ENCODE peak calls at places on chromosomes 2 and 18, in four cellular contexts. B is anterior cingulate cortex; Q is CD8-positive, alpha-beta memory T cell; W is M059J. S is an unnamed sample.
A peak's percentile ranks its signal among the peaks of the same experiment; 100 is the strongest.

GRCh38 chr2:191854385-191855372 is 7.8 kb upstream of the CAVIN2 start:
- DNase-seq in B (no peak), Q (no peak), W (peak; percentile 56), S (no peak)

GRCh38 chr2:97870396-97870843 is 125.3 kb downstream of the TMEM131 start:
- DNase-seq in B (no peak), Q (no peak), W (peak; percentile 98), S (peak; percentile 10)

GRCh38 chr2:30688956-30689401 is 118.3 kb downstream of the CAPN13 start:
- DNase-seq in B (no peak), Q (no peak), W (no peak), S (no peak)

GRCh38 chr18:62452280-62452824 is 70.5 kb upstream of the ZCCHC2 start:
- DNase-seq in B (no peak), Q (no peak), W (no peak), S (no peak)

GRCh38 chr2:143397886-143398614 is 268.8 kb downstream of the ARHGAP15 start:
- DNase-seq in B (no peak), Q (no peak), W (peak; percentile 38), S (no peak)

GRCh38 chr2:205892141-205893064 is 193.6 kb downstream of the INO80D start:
- DNase-seq in B (no peak), Q (no peak), W (peak; percentile 79), S (no peak)

GRCh38 chr2:24399434-24400206 is 39.3 kb upstream of the ITSN2 start:
- DNase-seq in B (no peak), Q (no peak), W (no peak), S (no peak)

GRCh38 chr2:151802315-151802714 is 25.9 kb downstream of the ARL5A start:
- DNase-seq in B (no peak), Q (no peak), W (no peak), S (no peak)

GRCh38 chr18:4282954-4283353 is 172.2 kb downstream of the DLGAP1 start:
- DNase-seq in B (no peak), Q (no peak), W (no peak), S (no peak)

GRCh38 chr2:217729426-217730058 is 273.3 kb downstream of the TNS1 start:
- DNase-seq in B (no peak), Q (no peak), W (no peak), S (no peak)

GRCh38 chr2:164388511-164388910 is 232.8 kb downstream of the GRB14 start:
- DNase-seq in B (no peak), Q (no peak), W (peak; percentile 88), S (no peak)

GRCh38 chr18:44325903-44326650 is 354.6 kb upstream of the SETBP1 start:
- DNase-seq in B (no peak), Q (no peak), W (peak; percentile 62), S (peak; percentile 11)

GRCh38 chr2:9844036-9844483 is 786 bp downstream of the TAF1B start:
- DNase-seq in B (no peak), Q (no peak), W (no peak), S (no peak)

GRCh38 chr2:63066838-63067237 is 16.2 kb downstream of the OTX1 start:
- DNase-seq in B (no peak), Q (no peak), W (no peak), S (no peak)

GRCh38 chr2:236512902-236513433 is 56.7 kb upstream of the ACKR3 start:
- DNase-seq in B (no peak), Q (peak; percentile 49), W (peak; percentile 52), S (peak; percentile 43)

GRCh38 chr2:186726938-186727337 is 33.1 kb downstream of the FAM171B start:
- DNase-seq in B (no peak), Q (no peak), W (peak; percentile 26), S (no peak)

GRCh38 chr2:164792316-164793127 is 49.1 kb downstream of the COBLL1 start:
- DNase-seq in B (no peak), Q (no peak), W (no peak), S (no peak)

GRCh38 chr2:68237404-68237803 is 14.9 kb downstream of the PPP3R1 start:
- DNase-seq in B (no peak), Q (no peak), W (peak; percentile 51), S (no peak)

GRCh38 chr2:84894131-84894586 is 11.3 kb upstream of the TMSB10 start:
- DNase-seq in B (no peak), Q (no peak), W (no peak), S (no peak)

GRCh38 chr2:239947361-239948045 is 77.6 kb downstream of the NDUFA10 start:
- DNase-seq in B (peak; percentile 47), Q (no peak), W (no peak), S (no peak)

GRCh38 chr2:171837736-171838135 is 56.3 kb downstream of the SLC25A12 start:
- DNase-seq in B (no peak), Q (no peak), W (peak; percentile 3), S (no peak)

GRCh38 chr2:66839551-66840320 is 404.8 kb downstream of the MEIS1 start:
- DNase-seq in B (no peak), Q (no peak), W (peak; percentile 97), S (no peak)

GRCh38 chr2:217751952-217752351 is 250.8 kb downstream of the TNS1 start:
- DNase-seq in B (no peak), Q (no peak), W (no peak), S (no peak)

GRCh38 chr18:62881509-62882016 is 166.2 kb downstream of the PHLPP1 start:
- DNase-seq in B (no peak), Q (no peak), W (peak; percentile 97), S (no peak)

GRCh38 chr18:46344416-46345180 is 240.4 kb downstream of the HAUS1 start:
- DNase-seq in B (no peak), Q (no peak), W (no peak), S (no peak)

S was measured in stimulated activated naive B cell treated with anti-CD40 and anti-IgM and Interleukin-4, amounts not matched to agents 10 μg/mL and 1 μg/mL and 100 μg/mL, for 72 hours.